ENCODE peak calls at places on chromosomes 3 and 15, in seven cellular contexts. W is IMR-90; L is BJ; T is stimulated activated CD4-positive, alpha-beta T cell treated with anti-CD3 and anti-CD28 coated beads, TNF-alpha, amount 100 ng/mL, for 4 hours; B is ELR; V is AG20443; H is mesenteric fat pad. U is an unnamed sample.

GRCh38 chr3:11638669-11639402 is 4.9 kb downstream of the VGLL4 start:
- DNase-seq in H (no peak), B (no peak), V (no peak), W (no peak), L (no peak), T (no peak), U (no peak)

GRCh38 chr3:131596884-131597283 is 94.1 kb upstream of the MRPL3 start:
- DNase-seq in H (no peak), V (no peak), T (no peak), B (peak; percentile 3), W (no peak), L (no peak), U (no peak)

GRCh38 chr3:56940331-56940730 is 120.1 kb upstream of the SPATA12 start:
- DNase-seq in B (no peak), L (no peak), H (no peak), T (no peak), V (no peak), W (no peak), U (no peak)

GRCh38 chr3:46667061-46667621 is 26.3 kb downstream of the ALS2CL start:
- DNase-seq in B (no peak), T (no peak), W (no peak), H (peak; percentile 88), V (no peak), L (no peak), U (no peak)

GRCh38 chr3:58588030-58588614 is 10.9 kb upstream of the FAM107A start:
- DNase-seq in B (peak; percentile 39), L (no peak), W (peak; percentile 46), V (peak; percentile 60), H (no peak), T (no peak), U (peak; percentile 39)

GRCh38 chr3:25664810-25665645 is at the start of gene TOP2B:
- DNase-seq in W (peak; percentile 95), V (peak; percentile 99), B (peak; percentile 95), T (peak; percentile 90), H (peak; percentile 99), L (peak; percentile 83), U (peak; percentile 98)

GRCh38 chr3:120615863-120616599 is 19.9 kb downstream of the NDUFB4 start:
- DNase-seq in H (no peak), B (peak; percentile 92), V (peak; percentile 67), T (no peak), W (peak; percentile 51), L (peak; percentile 64), U (peak; percentile 37)

GRCh38 chr3:46538803-46539442 is 27.2 kb downstream of the LRRC2 start:
- DNase-seq in T (peak; percentile 37), W (peak; percentile 83), L (no peak), B (peak; percentile 81), V (peak; percentile 78), H (no peak), U (peak; percentile 57)

GRCh38 chr15:58182460-58183163 is 44.4 kb downstream of the AQP9 start:
- DNase-seq in V (peak; percentile 89), T (no peak), L (no peak), B (peak; percentile 59), W (peak; percentile 41), H (no peak), U (peak; percentile 31)

GRCh38 chr15:88847144-88847543 is 43.9 kb downstream of the ACAN start:
- DNase-seq in L (no peak), T (no peak), W (no peak), B (no peak), H (no peak), V (no peak), U (no peak)

GRCh38 chr15:41661078-41661528 is 898 bp downstream of the MGA start:
- DNase-seq in B (no peak), H (no peak), T (no peak), L (no peak), V (no peak), W (no peak), U (no peak)

GRCh38 chr3:138082085-138082991 is 33.1 kb downstream of the DZIP1L start:
- DNase-seq in B (peak; percentile 84), T (no peak), V (peak; percentile 85), W (peak; percentile 93), H (no peak), L (peak; percentile 72), U (peak; percentile 97)

GRCh38 chr15:25182736-25183445 is 228.1 kb downstream of the SNRPN start:
- DNase-seq in L (no peak), T (no peak), H (peak; percentile 87), B (no peak), W (no peak), V (no peak), U (no peak)

GRCh38 chr15:74174216-74174965 is 881 bp downstream of the ISLR start:
- DNase-seq in V (peak; percentile 58), W (no peak), B (no peak), H (peak; percentile 80), L (no peak), T (no peak), U (peak; percentile 75)

GRCh38 chr3:29186131-29186599 is 94.7 kb upstream of the RBMS3 start:
- DNase-seq in T (no peak), L (peak; percentile 95), V (peak; percentile 63), W (peak; percentile 96), H (no peak), B (peak; percentile 96), U (peak; percentile 98)

GRCh38 chr3:42719002-42719401 is 16.4 kb upstream of the HHATL start:
- DNase-seq in V (no peak), H (no peak), B (no peak), T (no peak), W (no peak), L (no peak), U (no peak)

GRCh38 chr15:85423256-85423655 is 42.9 kb downstream of the AKAP13 start:
- DNase-seq in L (no peak), W (no peak), V (no peak), T (no peak), B (no peak), H (no peak), U (no peak)

GRCh38 chr3:135596563-135596962 is 369.0 kb upstream of the PPP2R3A start:
- DNase-seq in T (no peak), V (no peak), W (no peak), L (no peak), H (no peak), B (no peak), U (no peak)

GRCh38 chr15:41331281-41331680 is 1.1 kb downstream of the OIP5 start:
- DNase-seq in B (no peak), T (no peak), L (no peak), H (no peak), V (no peak), W (no peak), U (no peak)

GRCh38 chr3:38348903-38349302 is 2.3 kb downstream of the XYLB start:
- DNase-seq in W (peak; percentile 57), L (no peak), V (peak; percentile 42), H (no peak), B (peak; percentile 76), T (no peak), U (peak; percentile 25)

GRCh38 chr3:34012102-34012461 is 213.7 kb downstream of the PDCD6IP start:
- DNase-seq in V (peak; percentile 91), W (peak; percentile 100), H (no peak), B (peak; percentile 97), T (no peak), L (peak; percentile 96), U (peak; percentile 96)

GRCh38 chr3:11705049-11705448 is 61.3 kb upstream of the VGLL4 start:
- DNase-seq in V (peak; percentile 52), H (no peak), L (no peak), W (no peak), B (peak; percentile 66), T (no peak), U (no peak)

GRCh38 chr3:23203651-23204111 is 554 bp downstream of the UBE2E2 start:
- DNase-seq in H (no peak), W (peak; percentile 5), T (no peak), L (no peak), V (peak; percentile 41), B (peak; percentile 40), U (no peak)

GRCh38 chr3:143795849-143796248 is 52.4 kb downstream of the SLC9A9 start:
- DNase-seq in B (no peak), L (no peak), T (no peak), V (no peak), W (no peak), H (no peak), U (no peak)

GRCh38 chr15:35007397-35007796 is 19.3 kb upstream of the ZNF770 start:
- DNase-seq in B (no peak), V (no peak), T (no peak), W (no peak), H (no peak), L (no peak), U (no peak)

GRCh38 chr3:190548031-190548656 is 34.3 kb downstream of the IL1RAP start:
- DNase-seq in B (no peak), W (no peak), L (no peak), V (no peak), T (no peak), H (no peak), U (no peak)

GRCh38 chr3:159080236-159080635 is 278.4 kb downstream of the MFSD1 start:
- DNase-seq in H (no peak), T (no peak), W (no peak), L (no peak), V (no peak), B (no peak), U (no peak)

GRCh38 chr3:180330440-180330839 is 271.5 kb upstream of the TTC14 start:
- DNase-seq in L (no peak), T (no peak), W (no peak), H (no peak), V (no peak), B (no peak), U (no peak)

GRCh38 chr3:31472479-31473390 is 60.0 kb upstream of the STT3B start:
- DNase-seq in W (peak; percentile 24), T (no peak), B (peak; percentile 75), V (no peak), L (no peak), H (no peak), U (peak; percentile 92)

GRCh38 chr15:95347846-95348245 is 982.7 kb upstream of the NR2F2 start:
- DNase-seq in V (no peak), W (no peak), L (no peak), B (no peak), T (no peak), H (no peak), U (no peak)

GRCh38 chr15:73950479-73951043 is 24.3 kb downstream of the LOXL1 start:
- DNase-seq in T (no peak), B (no peak), H (no peak), V (no peak), L (no peak), W (no peak), U (no peak)

GRCh38 chr3:33717616-33717865 is 513 bp downstream of the CLASP2 start:
- DNase-seq in L (no peak), T (no peak), W (peak; percentile 48), B (peak; percentile 69), H (peak; percentile 92), V (peak; percentile 78), U (peak; percentile 68)

GRCh38 chr3:13333236-13333897 is 86.8 kb downstream of the NUP210 start:
- DNase-seq in W (no peak), T (no peak), H (no peak), B (no peak), V (no peak), L (no peak), U (no peak)

GRCh38 chr3:193780810-193781472 is 187.9 kb downstream of the OPA1 start:
- DNase-seq in W (peak; percentile 54), T (peak; percentile 8), L (no peak), H (no peak), B (peak; percentile 74), V (peak; percentile 93), U (peak; percentile 71)

GRCh38 chr3:112776836-112777235 is 69.8 kb downstream of the CD200R1L start:
- DNase-seq in W (peak; percentile 44), L (no peak), B (no peak), H (no peak), V (no peak), T (no peak), U (no peak)

GRCh38 chr15:77019476-77020331 is 24.8 kb downstream of the PSTPIP1 start:
- DNase-seq in T (no peak), H (no peak), L (no peak), W (peak; percentile 60), V (no peak), B (peak; percentile 54), U (peak; percentile 18)

GRCh38 chr3:30668051-30668609 is 61.7 kb downstream of the TGFBR2 start:
- DNase-seq in T (no peak), W (no peak), L (no peak), H (no peak), V (no peak), B (no peak), U (no peak)

U was measured in astrocyte of the spinal cord.